ENCODE peak calls at places on chromosomes 1 and 21, in seven cellular contexts. L is GM12892, P is GM12878, F is H1, C is K562, R is HepG2, D is SK-N-SH. B is an unnamed sample.

GRCh38 chr1:30847358-30847972 is 61.1 kb downstream of the SDC3 start:
- DNase-seq in D (no peak), R (peak; percentile 90), C (peak; percentile 43), P (no peak), L (no peak), F (no peak), B (no peak)

GRCh38 chr1:245045087-245045881 is 109.5 kb upstream of the KIF26B start:
- DNase-seq in C (no peak), P (no peak), L (no peak), F (no peak), R (peak; percentile 98), D (no peak), B (no peak)

GRCh38 chr1:89908294-89908992 is 86.5 kb upstream of the ZNF326 start:
- DNase-seq in D (no peak), C (no peak), R (no peak), P (no peak), F (no peak), L (no peak), B (no peak)

GRCh38 chr1:158809261-158809660 is 21.9 kb upstream of the MNDA start:
- DNase-seq in R (no peak), F (no peak), L (no peak), P (no peak), C (no peak), D (no peak), B (no peak)

GRCh38 chr1:232476538-232476950 is 153.4 kb downstream of the SIPA1L2 start:
- DNase-seq in P (no peak), D (no peak), F (no peak), R (no peak), L (no peak), C (no peak), B (no peak)

GRCh38 chr1:8516793-8517556 is 199.1 kb downstream of the SLC45A1 start:
- DNase-seq in R (no peak), F (no peak), P (no peak), D (no peak), C (peak; percentile 25), L (no peak), B (no peak)

GRCh38 chr1:77200806-77201205 is 18.4 kb downstream of the PIGK start:
- DNase-seq in P (no peak), R (no peak), C (no peak), D (no peak), L (no peak), F (no peak), B (no peak)

GRCh38 chr1:32749726-32750224 is 47.2 kb upstream of the SYNC start:
- DNase-seq in R (no peak), C (no peak), D (no peak), P (no peak), F (no peak), L (no peak), B (no peak)

GRCh38 chr1:246782120-246782900 is 58.1 kb downstream of the SCCPDH start:
- DNase-seq in D (peak; percentile 37), P (peak; percentile 7), R (peak; percentile 55), L (no peak), C (no peak), F (no peak), B (no peak)

GRCh38 chr21:36753556-36753955 is 54.6 kb downstream of the SIM2 start:
- DNase-seq in P (no peak), C (no peak), L (no peak), R (no peak), F (no peak), D (no peak), B (no peak)

GRCh38 chr1:11842154-11843041 is 5.2 kb downstream of the NPPA start:
- DNase-seq in F (no peak), L (no peak), P (peak; percentile 24), R (peak; percentile 92), D (peak; percentile 81), C (peak; percentile 95), B (no peak)

GRCh38 chr21:35053356-35054096 is 4.4 kb upstream of the RUNX1 start:
- DNase-seq in L (no peak), D (no peak), P (no peak), C (no peak), F (no peak), R (peak; percentile 36), B (no peak)

GRCh38 chr1:186498695-186499389 is 37.9 kb upstream of the PDC start:
- DNase-seq in R (no peak), D (no peak), P (no peak), L (no peak), C (no peak), F (no peak), B (no peak)

GRCh38 chr21:45397381-45397780 is 7.6 kb upstream of the COL18A1 start:
- DNase-seq in D (no peak), L (no peak), C (no peak), R (no peak), P (no peak), F (no peak), B (no peak)

GRCh38 chr1:227429447-227430359 is 111.4 kb upstream of the CDC42BPA start:
- DNase-seq in F (no peak), L (no peak), P (no peak), C (no peak), D (no peak), R (no peak), B (no peak)

GRCh38 chr1:168799918-168800605 is 71.1 kb upstream of the DPT start:
- DNase-seq in L (no peak), P (no peak), C (no peak), D (no peak), F (no peak), R (no peak), B (no peak)
- TF ChIP-seq TAF1 in L (no peak), P (no peak), C (no peak), D (no peak), F (no peak), R (no peak), B (no peak)

DNA sequence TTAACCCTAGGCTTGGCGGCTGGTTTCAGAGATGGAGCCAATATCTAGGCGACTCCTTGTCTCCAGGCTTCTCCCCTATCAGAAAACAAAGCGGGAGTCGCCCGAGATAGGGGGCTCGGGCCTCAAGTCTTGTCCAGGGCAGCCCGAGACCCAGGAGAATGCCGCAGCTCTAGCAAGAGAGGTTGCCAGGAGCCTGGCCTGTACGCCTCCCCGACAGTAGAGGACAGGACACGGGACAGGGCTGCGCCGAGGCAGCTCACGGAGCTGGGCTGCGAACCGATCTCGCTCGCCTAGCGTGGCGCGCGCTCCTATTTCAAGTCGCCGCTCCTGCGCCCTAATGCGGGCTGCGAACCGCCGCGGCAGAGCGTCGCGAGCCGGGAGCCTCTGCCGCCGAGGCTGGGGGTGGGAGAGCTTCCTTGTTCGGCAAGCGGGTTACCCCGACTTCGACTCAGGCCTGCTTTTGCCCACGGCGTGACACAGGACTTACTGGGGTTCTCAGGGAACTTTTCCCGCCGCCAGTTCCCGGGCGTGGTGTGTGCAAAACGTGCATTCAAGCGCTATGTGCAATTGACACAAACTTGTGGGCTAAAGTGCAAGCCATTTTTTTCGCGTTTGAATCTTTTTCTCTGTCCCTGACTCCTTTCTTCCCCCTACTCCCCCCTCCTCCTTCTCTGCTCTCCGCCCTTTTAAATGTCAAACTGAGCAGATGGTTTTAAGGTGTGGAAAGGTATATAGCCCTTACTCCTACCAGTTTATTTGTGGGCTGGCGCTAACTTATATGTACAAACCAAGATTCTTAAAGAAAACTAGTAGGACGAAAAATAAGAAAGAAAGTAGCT is 2.4 kb upstream of the PROX1 start:
- DNase-seq in P (no peak), L (no peak), F (no peak), R (no peak), C (no peak), D (no peak), B (no peak)
- TF ChIP-seq TAF1 in P (no peak), L (no peak), F (no peak), R (no peak), C (no peak), D (no peak), B (no peak)

GRCh38 chr1:179129702-179130473 is 48.0 kb downstream of the TOR3A start:
- DNase-seq in F (no peak), R (no peak), C (no peak), L (no peak), D (no peak), P (peak; percentile 59), B (peak; percentile 26)

GRCh38 chr1:179126338-179127060 is 44.6 kb downstream of the TOR3A start:
- DNase-seq in F (no peak), P (no peak), L (no peak), C (no peak), R (no peak), D (no peak), B (no peak)

GRCh38 chr1:179124866-179125265 is 43.0 kb downstream of the TOR3A start:
- DNase-seq in F (no peak), C (no peak), D (no peak), P (no peak), L (no peak), R (no peak), B (no peak)

GRCh38 chr1:179128520-179128919 is 46.6 kb downstream of the TOR3A start:
- DNase-seq in D (no peak), P (no peak), C (no peak), L (no peak), R (no peak), F (no peak), B (no peak)

GRCh38 chr1:179127163-179127895 is 45.5 kb downstream of the TOR3A start:
- DNase-seq in C (no peak), F (no peak), L (no peak), R (no peak), D (no peak), P (no peak), B (no peak)
- TF ChIP-seq TAF1 in C (no peak), F (no peak), L (no peak), R (no peak), D (no peak), P (no peak), B (no peak)

GRCh38 chr1:51192213-51192843 is 43.7 kb upstream of the RNF11 start:
- DNase-seq in L (no peak), R (peak; percentile 34), P (no peak), F (peak; percentile 9), D (peak; percentile 41), C (peak; percentile 75), B (no peak)

GRCh38 chr1:51193564-51193963 is 42.5 kb upstream of the RNF11 start:
- DNase-seq in R (no peak), L (no peak), F (no peak), D (no peak), C (no peak), P (no peak), B (no peak)

GRCh38 chr1:51190996-51191395 is 45.1 kb upstream of the RNF11 start:
- DNase-seq in L (no peak), R (no peak), F (no peak), D (no peak), P (no peak), C (no peak), B (no peak)

GRCh38 chr1:51188230-51188629 is 47.8 kb upstream of the RNF11 start:
- DNase-seq in F (no peak), P (no peak), D (no peak), R (no peak), L (no peak), C (no peak), B (no peak)

DNA sequence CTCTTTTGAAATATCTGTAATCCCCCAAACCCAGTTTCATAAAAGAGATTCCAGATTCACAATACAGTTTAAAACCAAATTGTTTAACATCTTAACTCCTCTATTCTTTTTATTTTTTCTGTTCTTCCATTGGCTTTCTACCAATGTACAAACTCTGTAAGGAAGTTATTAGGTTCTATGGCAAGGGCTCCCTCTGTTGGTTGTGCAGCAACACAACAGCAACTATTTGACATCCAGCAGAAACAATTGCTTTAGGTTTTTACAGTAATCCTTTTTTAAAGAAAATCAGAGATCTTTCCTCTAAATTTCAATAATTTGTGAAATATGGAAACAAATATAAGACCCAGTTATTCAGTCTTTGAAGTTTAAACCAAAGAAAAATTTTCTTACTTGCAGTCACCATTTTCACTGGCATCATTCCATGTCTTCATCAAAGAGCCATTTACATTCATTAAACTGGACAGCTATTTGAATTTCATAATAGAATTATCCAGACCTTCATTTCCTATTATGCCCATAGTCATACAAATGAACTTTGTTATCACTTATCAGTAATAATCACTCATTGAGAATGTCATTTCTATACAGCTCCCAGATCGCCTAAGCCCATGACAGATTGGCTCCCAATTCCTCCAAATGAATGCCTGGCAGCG is 46.5 kb upstream of the RNF11 start:
- DNase-seq in D (peak; percentile 59), F (no peak), P (no peak), R (peak; percentile 51), C (peak; percentile 75), L (peak; percentile 30), B (peak; percentile 36)
- TF ChIP-seq TAF1 in D (no peak), F (no peak), P (no peak), R (no peak), C (no peak), L (no peak), B (no peak)

B was measured in GM12891.